ENCODE peak calls at places on chromosome 7, in eight cellular contexts. C is stimulated activated CD4-positive, alpha-beta T cell treated with anti-CD3 and anti-CD28 coated beads, Interleukin-4, amount 100 ng/mL, for 24 hours; V is cardiac muscle cell; U is Karpas-422; B is ELR; G is pons; S is natural killer cell treated with Interleukin-12 subunit alpha and Interleukin-12 subunit beta and Interleukin-15 and Interleukin-18, amount 100 ng/mL, for 72 hours; X is neural progenitor cell. L is an unnamed sample.

GRCh38 chr7:104126411-104126841 is 81.4 kb downstream of the ORC5 start:
- DNase-seq in C (no peak), V (no peak), U (no peak), B (no peak), G (peak), S (no peak), X (peak), L (no peak)

GRCh38 chr7:102917436-102918353 is 4.9 kb downstream of the LRRC17 start:
- DNase-seq in C (no peak), V (peak), U (no peak), B (no peak), G (no peak), S (no peak), X (no peak), L (no peak)

GRCh38 chr7:16801111-16801542 is 3.7 kb downstream of the AGR2 start:
- DNase-seq in C (no peak), V (peak), U (peak), B (peak), G (peak), S (no peak), X (peak), L (peak)

GRCh38 chr7:47369736-47370135 is 212.2 kb downstream of the TNS3 start:
- DNase-seq in C (no peak), V (no peak), U (no peak), B (no peak), G (no peak), S (no peak), X (no peak), L (no peak)

GRCh38 chr7:43906327-43907010 is at the start of gene URGCP:
- DNase-seq in C (peak), V (peak), U (peak), B (peak), G (no peak), S (peak), X (peak), L (no peak)

GRCh38 chr7:27515933-27516332 is 146.8 kb downstream of the HIBADH start:
- DNase-seq in C (no peak), V (no peak), U (no peak), B (no peak), G (no peak), S (no peak), X (peak), L (no peak)

GRCh38 chr7:22124906-22125305 is 179.2 kb upstream of the CDCA7L start:
- DNase-seq in C (no peak), V (no peak), U (no peak), B (no peak), G (no peak), S (no peak), X (no peak), L (no peak)

GRCh38 chr7:16409777-16410176 is 11.6 kb downstream of the CRPPA start:
- DNase-seq in C (no peak), V (no peak), U (no peak), B (no peak), G (peak), S (no peak), X (no peak), L (peak)

GRCh38 chr7:24894670-24895221 is 85.2 kb downstream of the OSBPL3 start:
- DNase-seq in C (no peak), V (peak), U (no peak), B (peak), G (no peak), S (no peak), X (peak), L (no peak)

GRCh38 chr7:452230-452751 is 67.4 kb downstream of the PDGFA start:
- DNase-seq in C (no peak), V (peak), U (no peak), B (no peak), G (no peak), S (no peak), X (peak), L (no peak)

GRCh38 chr7:124399941-124400340 is 365.7 kb downstream of the GPR37 start:
- DNase-seq in C (no peak), V (no peak), U (no peak), B (no peak), G (no peak), S (no peak), X (no peak), L (no peak)

GRCh38 chr7:130831817-130832481 is 97.9 kb upstream of the KLF14 start:
- DNase-seq in C (peak), V (peak), U (peak), B (peak), G (peak), S (no peak), X (peak), L (no peak)

GRCh38 chr7:129951076-129952011 is 1.4 kb downstream of the UBE2H start:
- DNase-seq in C (no peak), V (peak), U (no peak), B (peak), G (peak), S (no peak), X (peak), L (peak)

GRCh38 chr7:26555971-26556830 is 264.5 kb downstream of the SNX10 start:
- DNase-seq in C (no peak), V (peak), U (no peak), B (no peak), G (peak), S (no peak), X (no peak), L (peak)

GRCh38 chr7:19749658-19750057 is 23.8 kb downstream of the TMEM196 start:
- DNase-seq in C (no peak), V (no peak), U (no peak), B (peak), G (no peak), S (no peak), X (no peak), L (peak)

GRCh38 chr7:151699920-151700319 is 177.0 kb downstream of the PRKAG2 start:
- DNase-seq in C (no peak), V (no peak), U (no peak), B (peak), G (no peak), S (no peak), X (no peak), L (no peak)

GRCh38 chr7:17774248-17774647 is 166.0 kb downstream of the SNX13 start:
- DNase-seq in C (no peak), V (peak), U (no peak), B (peak), G (no peak), S (no peak), X (no peak), L (no peak)

L was measured in foreskin melanocyte.